ENCODE peak calls at places on chromosomes 5 and 9, in nine cellular contexts. One of them, this sample, is unnamed. For H3K4me1, the result is how much of the 10 kb centered on the place peaks cover.

GRCh38 chr9:27349681-27350080 is 52.7 kb upstream of the EQTN start:
- DNase-seq in CD4-positive, alpha-beta memory T cell: no peak
- DNase-seq in esophagus squamous epithelium: no peak
- DNase-seq in neural progenitor cell: no peak
- DNase-seq in tibial nerve: no peak
- DNase-seq in fibroblast of lung: no peak
- DNase-seq in H1: no peak
- DNase-seq in ovary: no peak
- DNase-seq in mucosa of descending colon: no peak
- DNase-seq in this sample: no peak

GRCh38 chr5:137498736-137499505 is at the start of gene SPOCK1:
- DNase-seq in CD4-positive, alpha-beta memory T cell: peak
- DNase-seq in esophagus squamous epithelium: no peak
- DNase-seq in neural progenitor cell: peak
- DNase-seq in tibial nerve: peak
- DNase-seq in fibroblast of lung: peak
- DNase-seq in H1: peak
- DNase-seq in ovary: peak
- DNase-seq in mucosa of descending colon: peak
- DNase-seq in this sample: peak

GRCh38 chr9:131732061-131732526 is 7.8 kb downstream of the RAPGEF1 start:
- DNase-seq in CD4-positive, alpha-beta memory T cell: no peak
- DNase-seq in esophagus squamous epithelium: no peak
- DNase-seq in neural progenitor cell: no peak
- DNase-seq in tibial nerve: no peak
- DNase-seq in fibroblast of lung: peak
- DNase-seq in H1: no peak
- DNase-seq in ovary: no peak
- DNase-seq in mucosa of descending colon: no peak
- DNase-seq in this sample: no peak

GRCh38 chr9:89359018-89359417 is 40.7 kb downstream of the SECISBP2 start:
- DNase-seq in CD4-positive, alpha-beta memory T cell: no peak
- DNase-seq in esophagus squamous epithelium: no peak
- DNase-seq in neural progenitor cell: peak
- DNase-seq in tibial nerve: no peak
- DNase-seq in fibroblast of lung: peak
- DNase-seq in H1: no peak
- DNase-seq in ovary: no peak
- DNase-seq in mucosa of descending colon: no peak
- DNase-seq in this sample: peak

GRCh38 chr5:159850192-159850573 is 66.1 kb upstream of the ADRA1B start:
- DNase-seq in CD4-positive, alpha-beta memory T cell: no peak
- DNase-seq in esophagus squamous epithelium: no peak
- DNase-seq in neural progenitor cell: no peak
- DNase-seq in tibial nerve: peak
- DNase-seq in fibroblast of lung: peak
- DNase-seq in H1: no peak
- DNase-seq in ovary: no peak
- DNase-seq in mucosa of descending colon: no peak
- DNase-seq in this sample: no peak

GRCh38 chr9:110714314-110714713 is 45.7 kb downstream of the MUSK start:
- DNase-seq in CD4-positive, alpha-beta memory T cell: no peak
- DNase-seq in esophagus squamous epithelium: no peak
- DNase-seq in neural progenitor cell: no peak
- DNase-seq in tibial nerve: no peak
- DNase-seq in fibroblast of lung: peak
- DNase-seq in H1: no peak
- DNase-seq in ovary: no peak
- DNase-seq in mucosa of descending colon: no peak
- DNase-seq in this sample: no peak

GRCh38 chr9:109016132-109016531 is 2.8 kb upstream of the CTNNAL1 start:
- DNase-seq in CD4-positive, alpha-beta memory T cell: no peak
- DNase-seq in esophagus squamous epithelium: no peak
- DNase-seq in neural progenitor cell: no peak
- DNase-seq in tibial nerve: no peak
- DNase-seq in fibroblast of lung: peak
- DNase-seq in H1: no peak
- DNase-seq in ovary: no peak
- DNase-seq in mucosa of descending colon: no peak
- DNase-seq in this sample: no peak

GRCh38 chr5:142245776-142246175 is 79.0 kb downstream of the SPRY4 start:
- DNase-seq in CD4-positive, alpha-beta memory T cell: no peak
- DNase-seq in esophagus squamous epithelium: no peak
- DNase-seq in neural progenitor cell: peak
- DNase-seq in tibial nerve: no peak
- DNase-seq in fibroblast of lung: peak
- DNase-seq in H1: no peak
- DNase-seq in ovary: no peak
- DNase-seq in mucosa of descending colon: no peak
- DNase-seq in this sample: no peak

GRCh38 chr5:107875834-107876233 is 205.1 kb upstream of the EFNA5 start:
- DNase-seq in CD4-positive, alpha-beta memory T cell: no peak
- DNase-seq in esophagus squamous epithelium: no peak
- DNase-seq in neural progenitor cell: no peak
- DNase-seq in tibial nerve: no peak
- DNase-seq in fibroblast of lung: peak
- DNase-seq in H1: no peak
- DNase-seq in ovary: no peak
- DNase-seq in mucosa of descending colon: no peak
- DNase-seq in this sample: no peak

GRCh38 chr5:65779643-65780042 is 57.6 kb downstream of the NLN start:
- DNase-seq in CD4-positive, alpha-beta memory T cell: no peak
- DNase-seq in esophagus squamous epithelium: no peak
- DNase-seq in neural progenitor cell: no peak
- DNase-seq in tibial nerve: no peak
- DNase-seq in fibroblast of lung: no peak
- DNase-seq in H1: no peak
- DNase-seq in ovary: no peak
- DNase-seq in mucosa of descending colon: no peak
- DNase-seq in this sample: no peak

GRCh38 chr5:155546075-155546474 is 532.5 kb downstream of the KIF4B start:
- DNase-seq in CD4-positive, alpha-beta memory T cell: no peak
- DNase-seq in esophagus squamous epithelium: no peak
- DNase-seq in neural progenitor cell: no peak
- DNase-seq in tibial nerve: no peak
- DNase-seq in fibroblast of lung: no peak
- DNase-seq in H1: no peak
- DNase-seq in ovary: no peak
- DNase-seq in mucosa of descending colon: no peak
- DNase-seq in this sample: no peak

GRCh38 chr5:13591621-13592020 is 352.9 kb downstream of the DNAH5 start:
- DNase-seq in CD4-positive, alpha-beta memory T cell: no peak
- DNase-seq in esophagus squamous epithelium: no peak
- DNase-seq in neural progenitor cell: no peak
- DNase-seq in tibial nerve: no peak
- DNase-seq in fibroblast of lung: peak
- DNase-seq in H1: no peak
- DNase-seq in ovary: no peak
- DNase-seq in mucosa of descending colon: no peak
- DNase-seq in this sample: no peak

GRCh38 chr5:100790170-100790665 is 112.9 kb downstream of the ST8SIA4 start:
- DNase-seq in CD4-positive, alpha-beta memory T cell: no peak
- DNase-seq in esophagus squamous epithelium: no peak
- DNase-seq in neural progenitor cell: peak
- DNase-seq in tibial nerve: no peak
- DNase-seq in fibroblast of lung: no peak
- DNase-seq in H1: peak
- DNase-seq in ovary: no peak
- DNase-seq in mucosa of descending colon: peak
- DNase-seq in this sample: no peak

GRCh38 chr5:148499461-148499860 is 115.7 kb downstream of the FBXO38 start:
- DNase-seq in CD4-positive, alpha-beta memory T cell: no peak
- DNase-seq in esophagus squamous epithelium: no peak
- DNase-seq in neural progenitor cell: no peak
- DNase-seq in tibial nerve: no peak
- DNase-seq in fibroblast of lung: peak
- DNase-seq in H1: no peak
- DNase-seq in ovary: no peak
- DNase-seq in mucosa of descending colon: no peak
- DNase-seq in this sample: no peak

GRCh38 chr9:135085830-135086546 is 1.5 kb upstream of the OLFM1 start:
- DNase-seq in CD4-positive, alpha-beta memory T cell: no peak
- DNase-seq in esophagus squamous epithelium: no peak
- DNase-seq in neural progenitor cell: peak
- DNase-seq in tibial nerve: peak
- DNase-seq in fibroblast of lung: peak
- DNase-seq in H1: peak
- DNase-seq in ovary: peak
- DNase-seq in mucosa of descending colon: peak
- DNase-seq in this sample: peak

GRCh38 chr5:151949909-151950308 is 25.3 kb upstream of the GLRA1 start:
- DNase-seq in CD4-positive, alpha-beta memory T cell: no peak
- DNase-seq in esophagus squamous epithelium: no peak
- DNase-seq in neural progenitor cell: no peak
- DNase-seq in tibial nerve: no peak
- DNase-seq in fibroblast of lung: no peak
- DNase-seq in H1: no peak
- DNase-seq in ovary: no peak
- DNase-seq in mucosa of descending colon: no peak
- DNase-seq in this sample: no peak

GRCh38 chr5:172736524-172737135 is 34.4 kb downstream of the DUSP1 start:
- DNase-seq in CD4-positive, alpha-beta memory T cell: no peak
- DNase-seq in esophagus squamous epithelium: no peak
- DNase-seq in neural progenitor cell: no peak
- DNase-seq in tibial nerve: no peak
- DNase-seq in fibroblast of lung: no peak
- DNase-seq in H1: no peak
- DNase-seq in ovary: no peak
- DNase-seq in mucosa of descending colon: no peak
- DNase-seq in this sample: no peak

GRCh38 chr5:133256276-133256675 is 204.5 kb downstream of the HSPA4 start:
- DNase-seq in CD4-positive, alpha-beta memory T cell: no peak
- DNase-seq in esophagus squamous epithelium: no peak
- DNase-seq in neural progenitor cell: no peak
- DNase-seq in tibial nerve: no peak
- DNase-seq in fibroblast of lung: no peak
- DNase-seq in H1: no peak
- DNase-seq in ovary: no peak
- DNase-seq in mucosa of descending colon: peak
- DNase-seq in this sample: no peak

GRCh38 chr9:126650830-126651341 is 37.2 kb downstream of the LMX1B start:
- DNase-seq in CD4-positive, alpha-beta memory T cell: no peak
- DNase-seq in esophagus squamous epithelium: no peak
- DNase-seq in neural progenitor cell: no peak
- DNase-seq in tibial nerve: no peak
- DNase-seq in fibroblast of lung: no peak
- DNase-seq in H1: no peak
- DNase-seq in ovary: no peak
- DNase-seq in mucosa of descending colon: peak
- DNase-seq in this sample: no peak
- H3K4me1 ChIP-seq in CD4-positive, alpha-beta memory T cell: under half
- H3K4me1 ChIP-seq in esophagus squamous epithelium: under half
- H3K4me1 ChIP-seq in neural progenitor cell: under half
- H3K4me1 ChIP-seq in tibial nerve: under half
- H3K4me1 ChIP-seq in fibroblast of lung: under half
- H3K4me1 ChIP-seq in H1: under half
- H3K4me1 ChIP-seq in ovary: under half
- H3K4me1 ChIP-seq in mucosa of descending colon: under half
- H3K4me1 ChIP-seq in this sample: under half

GRCh38 chr9:4111233-4112000 is 188.5 kb downstream of the GLIS3 start:
- DNase-seq in CD4-positive, alpha-beta memory T cell: no peak
- DNase-seq in esophagus squamous epithelium: no peak
- DNase-seq in neural progenitor cell: no peak
- DNase-seq in tibial nerve: no peak
- DNase-seq in fibroblast of lung: no peak
- DNase-seq in H1: no peak
- DNase-seq in ovary: no peak
- DNase-seq in mucosa of descending colon: no peak
- DNase-seq in this sample: no peak
- H3K4me1 ChIP-seq in CD4-positive, alpha-beta memory T cell: under half
- H3K4me1 ChIP-seq in esophagus squamous epithelium: under half
- H3K4me1 ChIP-seq in neural progenitor cell: half or more
- H3K4me1 ChIP-seq in tibial nerve: under half
- H3K4me1 ChIP-seq in fibroblast of lung: under half
- H3K4me1 ChIP-seq in H1: under half
- H3K4me1 ChIP-seq in ovary: under half
- H3K4me1 ChIP-seq in mucosa of descending colon: under half
- H3K4me1 ChIP-seq in this sample: under half

GRCh38 chr9:38024036-38024681 is 44.9 kb downstream of the SHB start:
- DNase-seq in CD4-positive, alpha-beta memory T cell: no peak
- DNase-seq in esophagus squamous epithelium: no peak
- DNase-seq in neural progenitor cell: peak
- DNase-seq in tibial nerve: peak
- DNase-seq in fibroblast of lung: peak
- DNase-seq in H1: no peak
- DNase-seq in ovary: peak
- DNase-seq in mucosa of descending colon: no peak
- DNase-seq in this sample: no peak
- H3K4me1 ChIP-seq in CD4-positive, alpha-beta memory T cell: under half
- H3K4me1 ChIP-seq in esophagus squamous epithelium: half or more
- H3K4me1 ChIP-seq in neural progenitor cell: half or more
- H3K4me1 ChIP-seq in tibial nerve: half or more
- H3K4me1 ChIP-seq in fibroblast of lung: half or more
- H3K4me1 ChIP-seq in H1: under half
- H3K4me1 ChIP-seq in ovary: under half
- H3K4me1 ChIP-seq in mucosa of descending colon: under half
- H3K4me1 ChIP-seq in this sample: under half

GRCh38 chr5:170284231-170284630 is 13.3 kb downstream of the LCP2 start:
- DNase-seq in CD4-positive, alpha-beta memory T cell: no peak
- DNase-seq in esophagus squamous epithelium: no peak
- DNase-seq in neural progenitor cell: no peak
- DNase-seq in tibial nerve: no peak
- DNase-seq in fibroblast of lung: no peak
- DNase-seq in H1: no peak
- DNase-seq in ovary: no peak
- DNase-seq in mucosa of descending colon: no peak
- DNase-seq in this sample: no peak

GRCh38 chr5:170278611-170279500 is 18.7 kb downstream of the LCP2 start:
- DNase-seq in CD4-positive, alpha-beta memory T cell: peak
- DNase-seq in esophagus squamous epithelium: peak
- DNase-seq in neural progenitor cell: peak
- DNase-seq in tibial nerve: no peak
- DNase-seq in fibroblast of lung: no peak
- DNase-seq in H1: no peak
- DNase-seq in ovary: no peak
- DNase-seq in mucosa of descending colon: peak
- DNase-seq in this sample: no peak

GRCh38 chr5:170277953-170278352 is 19.6 kb downstream of the LCP2 start:
- DNase-seq in CD4-positive, alpha-beta memory T cell: no peak
- DNase-seq in esophagus squamous epithelium: no peak
- DNase-seq in neural progenitor cell: no peak
- DNase-seq in tibial nerve: no peak
- DNase-seq in fibroblast of lung: no peak
- DNase-seq in H1: no peak
- DNase-seq in ovary: no peak
- DNase-seq in mucosa of descending colon: no peak
- DNase-seq in this sample: no peak

GRCh38 chr5:170283296-170283695 is 14.3 kb downstream of the LCP2 start:
- DNase-seq in CD4-positive, alpha-beta memory T cell: no peak
- DNase-seq in esophagus squamous epithelium: no peak
- DNase-seq in neural progenitor cell: no peak
- DNase-seq in tibial nerve: no peak
- DNase-seq in fibroblast of lung: no peak
- DNase-seq in H1: no peak
- DNase-seq in ovary: no peak
- DNase-seq in mucosa of descending colon: no peak
- DNase-seq in this sample: no peak

DNA sequence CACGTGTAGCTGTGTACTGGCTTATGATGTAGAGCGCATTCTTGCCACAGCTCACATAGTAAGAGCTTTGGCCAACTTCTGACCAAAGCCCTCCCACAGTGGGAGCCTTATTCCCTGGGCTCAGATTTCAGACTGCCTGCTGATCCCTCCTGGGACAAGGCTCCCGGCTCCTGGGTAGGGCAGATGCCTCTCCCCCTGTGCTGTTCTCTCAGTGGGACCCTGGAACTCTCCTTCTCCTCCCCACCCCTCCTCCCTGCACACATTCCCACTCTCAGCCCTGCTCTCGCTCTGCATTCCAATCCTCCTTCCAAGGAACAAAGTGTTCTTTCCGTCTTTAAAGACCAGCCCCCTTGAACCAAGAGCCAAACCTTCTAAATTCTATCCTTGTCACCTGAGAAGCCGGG is 17.5 kb downstream of the LCP2 start:
- DNase-seq in CD4-positive, alpha-beta memory T cell: no peak
- DNase-seq in esophagus squamous epithelium: no peak
- DNase-seq in neural progenitor cell: peak
- DNase-seq in tibial nerve: no peak
- DNase-seq in fibroblast of lung: no peak
- DNase-seq in H1: no peak
- DNase-seq in ovary: peak
- DNase-seq in mucosa of descending colon: no peak
- DNase-seq in this sample: peak
- H3K4me1 ChIP-seq in CD4-positive, alpha-beta memory T cell: half or more
- H3K4me1 ChIP-seq in esophagus squamous epithelium: under half
- H3K4me1 ChIP-seq in neural progenitor cell: under half
- H3K4me1 ChIP-seq in tibial nerve: under half
- H3K4me1 ChIP-seq in fibroblast of lung: under half
- H3K4me1 ChIP-seq in H1: under half
- H3K4me1 ChIP-seq in ovary: under half
- H3K4me1 ChIP-seq in mucosa of descending colon: under half
- H3K4me1 ChIP-seq in this sample: under half

This sample was measured in testis.